ENCODE peak calls at places on chromosomes 11 and 22, in six cellular contexts. One of them, this sample, is unnamed.

GRCh38 chr22:41382098-41382578 is 396 bp downstream of the TEF start:
- DNase-seq in NCI-H748 treated with DMSO at 0.1 percent for 48 hours: peak
- DNase-seq in HuH-7: peak
- DNase-seq in fibroblast of lung: peak
- DNase-seq in PC-3: peak
- DNase-seq in neural crest cell: peak
- DNase-seq in this sample: no peak

GRCh38 chr11:13440100-13440855 is 22.7 kb downstream of the BTBD10 start:
- DNase-seq in fibroblast of lung: peak
- DNase-seq in NCI-H748 treated with DMSO at 0.1 percent for 48 hours: no peak
- DNase-seq in neural crest cell: no peak
- DNase-seq in HuH-7: no peak
- DNase-seq in PC-3: peak
- DNase-seq in this sample: peak

GRCh38 chr22:22201185-22201924 is 43.2 kb upstream of the VPREB1 start:
- DNase-seq in PC-3: peak
- DNase-seq in neural crest cell: no peak
- DNase-seq in fibroblast of lung: peak
- DNase-seq in HuH-7: peak
- DNase-seq in NCI-H748 treated with DMSO at 0.1 percent for 48 hours: no peak
- DNase-seq in this sample: no peak

GRCh38 chr22:38490475-38490874 is 15.6 kb downstream of the DDX17 start:
- DNase-seq in neural crest cell: no peak
- DNase-seq in NCI-H748 treated with DMSO at 0.1 percent for 48 hours: no peak
- DNase-seq in PC-3: no peak
- DNase-seq in fibroblast of lung: no peak
- DNase-seq in HuH-7: no peak
- DNase-seq in this sample: no peak

GRCh38 chr11:68632802-68633201 is 51.5 kb upstream of the GAL start:
- DNase-seq in fibroblast of lung: peak
- DNase-seq in neural crest cell: peak
- DNase-seq in PC-3: peak
- DNase-seq in HuH-7: peak
- DNase-seq in NCI-H748 treated with DMSO at 0.1 percent for 48 hours: peak
- DNase-seq in this sample: peak

GRCh38 chr22:37335819-37336199 is 53.5 kb downstream of the CYTH4 start:
- DNase-seq in fibroblast of lung: no peak
- DNase-seq in HuH-7: no peak
- DNase-seq in PC-3: no peak
- DNase-seq in NCI-H748 treated with DMSO at 0.1 percent for 48 hours: no peak
- DNase-seq in neural crest cell: no peak
- DNase-seq in this sample: no peak

GRCh38 chr11:68657021-68657780 is 27.1 kb upstream of the GAL start:
- DNase-seq in NCI-H748 treated with DMSO at 0.1 percent for 48 hours: no peak
- DNase-seq in neural crest cell: no peak
- DNase-seq in fibroblast of lung: no peak
- DNase-seq in PC-3: no peak
- DNase-seq in HuH-7: no peak
- DNase-seq in this sample: no peak

GRCh38 chr11:121797496-121797895 is 318.5 kb downstream of the BLID start:
- DNase-seq in NCI-H748 treated with DMSO at 0.1 percent for 48 hours: no peak
- DNase-seq in fibroblast of lung: no peak
- DNase-seq in neural crest cell: no peak
- DNase-seq in PC-3: no peak
- DNase-seq in HuH-7: no peak
- DNase-seq in this sample: no peak

GRCh38 chr22:36447634-36448033 is 33.8 kb downstream of the TXN2 start:
- DNase-seq in neural crest cell: no peak
- DNase-seq in PC-3: no peak
- DNase-seq in HuH-7: no peak
- DNase-seq in NCI-H748 treated with DMSO at 0.1 percent for 48 hours: no peak
- DNase-seq in fibroblast of lung: no peak
- DNase-seq in this sample: no peak

GRCh38 chr11:128694618-128695481 is 978 bp downstream of the FLI1 start:
- DNase-seq in NCI-H748 treated with DMSO at 0.1 percent for 48 hours: no peak
- DNase-seq in PC-3: no peak
- DNase-seq in HuH-7: no peak
- DNase-seq in fibroblast of lung: peak
- DNase-seq in neural crest cell: no peak
- DNase-seq in this sample: peak

GRCh38 chr22:40491990-40492631 is 121.7 kb downstream of the SGSM3 start:
- DNase-seq in NCI-H748 treated with DMSO at 0.1 percent for 48 hours: no peak
- DNase-seq in neural crest cell: no peak
- DNase-seq in HuH-7: no peak
- DNase-seq in fibroblast of lung: peak
- DNase-seq in PC-3: no peak
- DNase-seq in this sample: no peak

GRCh38 chr11:34837246-34837856 is 78.8 kb downstream of the APIP start:
- DNase-seq in fibroblast of lung: no peak
- DNase-seq in HuH-7: no peak
- DNase-seq in neural crest cell: no peak
- DNase-seq in PC-3: peak
- DNase-seq in NCI-H748 treated with DMSO at 0.1 percent for 48 hours: no peak
- DNase-seq in this sample: no peak